ENCODE peak calls at places on chromosomes 2 and 18, in seven cellular contexts. C, R, T, M, N, D and X are unnamed samples.

GRCh38 chr2:219104107-219105050 is 43.7 kb upstream of the IHH start:
- DNase-seq in C (peak), R (no peak), T (peak), M (no peak), N (peak), D (no peak), X (peak)

GRCh38 chr2:217193431-217194075 is 333.7 kb upstream of the TNP1 start:
- DNase-seq in C (peak), R (no peak), T (no peak), M (no peak), N (no peak), D (no peak), X (no peak)

GRCh38 chr2:239597216-239597615 is 196.4 kb upstream of the HDAC4 start:
- DNase-seq in C (no peak), R (no peak), T (no peak), M (no peak), N (no peak), D (peak), X (no peak)

GRCh38 chr18:48004577-48004976 is 74.1 kb upstream of the SMAD2 start:
- DNase-seq in C (peak), R (no peak), T (peak), M (no peak), N (no peak), D (peak), X (no peak)

GRCh38 chr2:16729335-16729734 is 63.7 kb upstream of the CYRIA start:
- DNase-seq in C (no peak), R (no peak), T (no peak), M (no peak), N (no peak), D (no peak), X (no peak)

GRCh38 chr2:28709101-28709500 is 42.5 kb upstream of the PPP1CB start:
- DNase-seq in C (peak), R (no peak), T (peak), M (no peak), N (no peak), D (no peak), X (no peak)

GRCh38 chr2:164689020-164689419 is 67.7 kb upstream of the GRB14 start:
- DNase-seq in C (no peak), R (no peak), T (no peak), M (no peak), N (no peak), D (no peak), X (no peak)

GRCh38 chr2:85161626-85161960 is 28.4 kb downstream of the TCF7L1 start:
- DNase-seq in C (no peak), R (no peak), T (no peak), M (no peak), N (no peak), D (no peak), X (no peak)

GRCh38 chr2:232323328-232323650 is 55.3 kb upstream of the ALPP start:
- DNase-seq in C (no peak), R (no peak), T (no peak), M (no peak), N (no peak), D (no peak), X (no peak)

GRCh38 chr2:176104338-176105077 is 2.6 kb upstream of the HOXD11 start:
- DNase-seq in C (no peak), R (no peak), T (peak), M (no peak), N (no peak), D (peak), X (no peak)

GRCh38 chr2:120312861-120313694 is 32.9 kb upstream of the INHBB start:
- DNase-seq in C (peak), R (peak), T (peak), M (peak), N (peak), D (peak), X (peak)

GRCh38 chr2:151299940-151300539 is 10.6 kb upstream of the NMI start:
- DNase-seq in C (no peak), R (no peak), T (no peak), M (no peak), N (peak), D (no peak), X (no peak)

GRCh38 chr2:26640331-26640745 is 828 bp downstream of the CIB4 start:
- DNase-seq in C (peak), R (no peak), T (no peak), M (no peak), N (peak), D (no peak), X (no peak)

GRCh38 chr2:25494626-25495025 is 152.9 kb upstream of the DNMT3A start:
- DNase-seq in C (no peak), R (no peak), T (no peak), M (no peak), N (peak), D (no peak), X (no peak)

GRCh38 chr2:29528891-29529520 is 392.4 kb downstream of the ALK start:
- DNase-seq in C (peak), R (no peak), T (no peak), M (no peak), N (peak), D (no peak), X (peak)

GRCh38 chr2:205633994-205634393 is 48.3 kb upstream of the NRP2 start:
- DNase-seq in C (peak), R (no peak), T (no peak), M (no peak), N (peak), D (no peak), X (no peak)

GRCh38 chr2:186575302-186575701 is 14.6 kb upstream of the ITGAV start:
- DNase-seq in C (peak), R (no peak), T (peak), M (no peak), N (peak), D (peak), X (no peak)

GRCh38 chr2:163692081-163692480 is 43.7 kb downstream of the FIGN start:
- DNase-seq in C (peak), R (no peak), T (no peak), M (no peak), N (no peak), D (no peak), X (no peak)

GRCh38 chr18:36392163-36392887 is 94.8 kb downstream of the FHOD3 start:
- DNase-seq in C (no peak), R (no peak), T (no peak), M (no peak), N (peak), D (peak), X (no peak)

GRCh38 chr2:181848356-181848876 is 43.1 kb upstream of the ITPRID2 start:
- DNase-seq in C (no peak), R (no peak), T (no peak), M (no peak), N (no peak), D (no peak), X (no peak)

GRCh38 chr2:209663149-209663548 is 108.5 kb upstream of the UNC80 start:
- DNase-seq in C (peak), R (no peak), T (no peak), M (no peak), N (peak), D (no peak), X (no peak)

GRCh38 chr2:232781765-232782164 is 5.4 kb upstream of the KCNJ13 start:
- DNase-seq in C (peak), R (no peak), T (peak), M (no peak), N (peak), D (no peak), X (peak)

GRCh38 chr18:78686976-78687685 is 292.5 kb upstream of the SALL3 start:
- DNase-seq in C (no peak), R (no peak), T (no peak), M (no peak), N (no peak), D (no peak), X (no peak)

GRCh38 chr2:118969025-118969733 is 27.2 kb downstream of the MARCO start:
- DNase-seq in C (peak), R (no peak), T (no peak), M (no peak), N (no peak), D (no peak), X (no peak)

GRCh38 chr18:70650878-70651277 is 362.0 kb downstream of the SOCS6 start:
- DNase-seq in C (no peak), R (no peak), T (no peak), M (no peak), N (no peak), D (no peak), X (no peak)

GRCh38 chr2:222915092-222915957 is 54.5 kb downstream of the ACSL3 start:
- DNase-seq in C (peak), R (no peak), T (peak), M (no peak), N (peak), D (no peak), X (no peak)

GRCh38 chr2:136327162-136327852 is 209.4 kb upstream of the CXCR4 start:
- DNase-seq in C (peak), R (peak), T (peak), M (peak), N (peak), D (peak), X (peak)

GRCh38 chr18:56982756-56983155 is 164.1 kb upstream of the BOD1L2 start:
- DNase-seq in C (no peak), R (no peak), T (no peak), M (no peak), N (no peak), D (no peak), X (no peak)

GRCh38 chr18:25724997-25725396 is 365.4 kb downstream of the SS18 start:
- DNase-seq in C (no peak), R (no peak), T (no peak), M (no peak), N (no peak), D (no peak), X (no peak)

GRCh38 chr2:202149155-202149762 is 76.2 kb downstream of the KIAA2012 start:
- DNase-seq in C (peak), R (no peak), T (no peak), M (no peak), N (peak), D (no peak), X (no peak)
- H3K4me3 ChIP-seq in C (no peak), R (no peak), T (no peak), M (no peak), N (no peak), D (no peak), X (no peak)

GRCh38 chr2:68675470-68675869 is 32.1 kb downstream of the PROKR1 start:
- DNase-seq in C (no peak), R (no peak), T (no peak), M (no peak), N (no peak), D (no peak), X (no peak)

GRCh38 chr2:68667371-68667770 is 24.0 kb downstream of the PROKR1 start:
- DNase-seq in C (no peak), R (no peak), T (no peak), M (no peak), N (no peak), D (no peak), X (no peak)

GRCh38 chr2:68671961-68672360 is 28.6 kb downstream of the PROKR1 start:
- DNase-seq in C (no peak), R (no peak), T (no peak), M (no peak), N (no peak), D (no peak), X (no peak)

DNA sequence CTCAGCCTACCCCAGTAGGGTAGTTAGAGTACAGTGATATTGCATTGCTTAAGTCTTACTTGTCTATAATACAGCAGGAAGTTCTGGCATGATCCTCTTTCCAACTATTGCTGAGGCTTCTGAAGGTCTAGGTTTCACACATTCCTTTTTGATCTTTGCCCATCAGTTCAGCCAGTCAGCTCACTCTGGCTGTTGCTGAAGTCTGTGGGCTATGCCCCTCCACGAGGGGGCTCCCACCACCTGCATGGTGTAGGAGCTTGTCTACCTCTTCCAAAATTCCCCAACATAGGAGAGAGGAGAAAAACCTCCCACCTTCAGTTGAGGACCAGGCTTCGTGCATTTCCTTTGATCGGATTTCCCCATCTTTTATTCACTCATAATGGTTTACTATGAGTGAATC is 26.3 kb downstream of the PROKR1 start:
- DNase-seq in C (no peak), R (no peak), T (no peak), M (no peak), N (no peak), D (no peak), X (no peak)
- H3K4me3 ChIP-seq in C (no peak), R (no peak), T (no peak), M (no peak), N (no peak), D (no peak), X (no peak)

GRCh38 chr2:165953306-165953654 is 296 bp downstream of the TTC21B start:
- DNase-seq in C (peak), R (no peak), T (peak), M (no peak), N (no peak), D (no peak), X (peak)

GRCh38 chr2:165950438-165950837 is 3.1 kb downstream of the TTC21B start:
- DNase-seq in C (no peak), R (no peak), T (no peak), M (no peak), N (no peak), D (no peak), X (no peak)

GRCh38 chr2:165952600-165953210 is 871 bp downstream of the TTC21B start:
- DNase-seq in C (peak), R (no peak), T (no peak), M (no peak), N (peak), D (no peak), X (no peak)

GRCh38 chr2:165953655-165954606 is at the start of gene TTC21B:
- DNase-seq in C (peak), R (peak), T (peak), M (peak), N (peak), D (peak), X (peak)

GRCh38 chr2:165952085-165952484 is 1.5 kb downstream of the TTC21B start:
- DNase-seq in C (no peak), R (no peak), T (no peak), M (no peak), N (no peak), D (no peak), X (no peak)
- H3K4me3 ChIP-seq in C (no peak), R (no peak), T (no peak), M (peak), N (peak), D (no peak), X (no peak)

DNA sequence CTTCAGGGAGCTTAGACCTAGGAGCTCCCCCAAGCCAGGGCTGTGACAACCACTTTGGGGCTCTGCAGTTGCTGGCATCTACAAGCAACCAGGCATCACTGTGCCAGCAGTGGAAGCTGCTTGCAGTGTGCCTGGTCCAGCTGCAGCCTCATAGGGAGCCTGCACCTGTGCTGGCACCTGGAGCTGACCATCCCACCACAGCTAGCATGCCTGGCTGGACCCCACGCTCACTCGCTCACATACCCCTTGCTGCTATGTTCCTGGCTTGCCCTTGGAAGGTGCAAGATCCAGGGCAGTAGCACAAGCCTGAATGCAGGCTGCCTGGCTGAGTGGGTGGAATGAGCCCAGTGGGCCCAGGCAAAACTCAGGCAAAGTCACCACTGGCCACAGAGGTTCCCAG is 82.5 kb downstream of the ZNF804A start:
- DNase-seq in C (no peak), R (no peak), T (no peak), M (no peak), N (no peak), D (no peak), X (no peak)
- H3K4me3 ChIP-seq in C (no peak), R (no peak), T (no peak), M (no peak), N (no peak), D (no peak), X (no peak)

DNA sequence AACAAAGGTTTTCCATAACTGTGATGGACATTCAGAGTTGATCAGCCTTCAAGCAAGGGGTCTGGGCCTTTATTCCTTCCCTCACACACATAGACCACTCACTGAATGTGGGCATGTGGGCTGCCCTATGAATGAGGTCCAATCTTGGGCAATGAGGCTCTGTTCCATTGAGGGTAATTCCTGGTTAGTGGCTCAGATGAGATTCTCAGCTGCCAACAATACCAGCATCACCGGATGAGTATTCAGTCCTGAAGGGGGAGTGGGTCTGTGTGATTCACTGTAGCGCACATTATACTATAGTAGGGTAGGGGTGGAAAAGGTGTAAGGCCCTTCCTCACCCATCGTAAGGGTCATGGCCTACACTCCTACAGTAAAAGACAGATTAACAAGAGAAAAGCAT is 9.9 kb upstream of the PARD3B start:
- DNase-seq in C (no peak), R (no peak), T (no peak), M (no peak), N (no peak), D (no peak), X (no peak)
- H3K4me3 ChIP-seq in C (no peak), R (no peak), T (no peak), M (no peak), N (no peak), D (no peak), X (no peak)

GRCh38 chr18:22165603-22166069 is 3.8 kb upstream of the GATA6 start:
- DNase-seq in C (no peak), R (no peak), T (no peak), M (no peak), N (no peak), D (no peak), X (no peak)

GRCh38 chr18:22168360-22168921 is 948 bp upstream of the GATA6 start:
- DNase-seq in C (peak), R (no peak), T (peak), M (no peak), N (peak), D (peak), X (no peak)

GRCh38 chr18:22167471-22168151 is 1.8 kb upstream of the GATA6 start:
- DNase-seq in C (peak), R (no peak), T (peak), M (no peak), N (peak), D (peak), X (no peak)

GRCh38 chr18:22166070-22166972 is 3.1 kb upstream of the GATA6 start:
- DNase-seq in C (no peak), R (no peak), T (peak), M (no peak), N (peak), D (peak), X (no peak)

GRCh38 chr18:22167091-22167470 is 2.3 kb upstream of the GATA6 start:
- DNase-seq in C (no peak), R (no peak), T (peak), M (no peak), N (no peak), D (peak), X (no peak)
- H3K4me3 ChIP-seq in C (no peak), R (no peak), T (peak), M (no peak), N (peak), D (peak), X (no peak)

DNA sequence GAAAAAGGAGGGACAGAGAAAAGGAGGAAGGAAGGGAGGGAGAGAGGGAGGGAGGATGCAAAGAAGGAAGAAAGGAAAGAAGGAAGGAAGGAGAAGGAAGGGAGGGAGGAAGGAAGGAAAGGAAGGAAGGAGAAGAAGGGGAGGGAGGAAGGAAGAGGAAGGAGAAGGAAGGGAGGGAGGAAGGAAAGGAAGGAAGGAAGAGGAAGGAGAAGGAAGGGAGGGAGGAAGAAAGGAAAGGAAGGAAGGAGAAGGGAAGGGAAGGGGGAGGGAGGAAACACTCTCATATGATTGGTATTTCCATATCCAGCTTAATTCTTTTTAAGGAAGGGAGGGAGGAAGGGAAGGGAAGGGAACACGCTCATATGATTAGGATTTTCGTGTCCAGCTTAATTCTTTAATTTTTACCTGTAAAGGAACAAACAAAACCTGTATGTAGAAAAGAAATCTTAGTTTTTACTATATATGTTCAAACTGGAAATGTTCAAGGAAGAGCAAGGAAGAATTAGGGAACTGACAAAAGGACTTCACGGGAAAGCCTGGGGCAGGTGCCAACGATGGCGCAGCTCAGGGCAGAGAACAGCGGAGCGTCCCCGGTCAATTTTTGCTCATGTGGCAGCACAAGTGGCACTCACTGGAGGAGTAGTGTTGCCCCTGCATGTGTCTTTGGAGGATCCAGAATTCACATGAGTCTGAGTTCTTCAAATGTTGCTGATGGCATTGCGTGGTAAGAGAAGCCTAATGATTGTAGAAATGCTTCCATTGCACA is 228.6 kb downstream of the ZNF516 start:
- DNase-seq in C (no peak), R (no peak), T (no peak), M (no peak), N (no peak), D (no peak), X (no peak)
- H3K4me3 ChIP-seq in C (no peak), R (no peak), T (no peak), M (no peak), N (no peak), D (peak), X (no peak)